ENCODE peak calls at places on chromosome 5, in seven cellular contexts. C is endothelial cell of umbilical vein, U is PC-9, B is fibroblast of lung, T is GM23248, H is GM23338, S is mammary epithelial cell. J is an unnamed sample.

GRCh38 chr5:122493091-122493775 is 181.2 kb downstream of the SNCAIP start:
- DNase-seq in C (no peak), T (no peak), U (no peak), B (peak; percentile 64), S (no peak), H (no peak), J (no peak)

GRCh38 chr5:139147743-139148079 is 50.5 kb downstream of the SIL1 start:
- DNase-seq in T (peak; percentile 77), B (peak; percentile 67), H (no peak), U (peak; percentile 3), S (peak; percentile 52), C (no peak), J (no peak)

GRCh38 chr5:109692011-109692410 is 2.3 kb downstream of the MAN2A1 start:
- DNase-seq in B (peak; percentile 59), U (no peak), S (peak; percentile 24), T (peak; percentile 77), H (no peak), C (peak; percentile 14), J (peak; percentile 4)

GRCh38 chr5:8598356-8598755 is 729.4 kb downstream of the MTRR start:
- DNase-seq in U (no peak), C (no peak), H (no peak), B (no peak), S (no peak), T (no peak), J (no peak)

GRCh38 chr5:53069626-53070025 is 39.9 kb downstream of the MOCS2 start:
- DNase-seq in H (no peak), C (peak; percentile 94), S (peak; percentile 39), B (peak; percentile 94), U (no peak), T (peak; percentile 99), J (no peak)

GRCh38 chr5:114390431-114390830 is 28.6 kb downstream of the KCNN2 start:
- DNase-seq in U (no peak), H (no peak), C (no peak), S (no peak), T (no peak), B (no peak), J (no peak)

GRCh38 chr5:15092801-15093200 is 221.2 kb upstream of the ANKH start:
- DNase-seq in C (no peak), T (no peak), B (no peak), U (no peak), S (no peak), H (no peak), J (no peak)

GRCh38 chr5:84113246-84114118 is 271.2 kb downstream of the EDIL3 start:
- DNase-seq in B (peak; percentile 75), S (no peak), U (peak; percentile 17), H (peak; percentile 61), T (peak; percentile 7), C (no peak), J (peak; percentile 72)

GRCh38 chr5:6279607-6280006 is 98.7 kb downstream of the MED10 start:
- DNase-seq in U (no peak), H (no peak), C (no peak), S (no peak), T (no peak), B (no peak), J (no peak)

GRCh38 chr5:1386274-1386717 is 41.4 kb upstream of the CLPTM1L start:
- DNase-seq in U (peak; percentile 75), C (peak; percentile 25), S (peak; percentile 15), T (peak; percentile 60), H (peak; percentile 80), B (peak; percentile 21), J (peak; percentile 77)

GRCh38 chr5:138032572-138033274 is at the start of gene FAM13B:
- DNase-seq in T (peak; percentile 84), B (peak; percentile 56), H (peak; percentile 76), S (peak; percentile 77), C (peak; percentile 80), U (peak; percentile 83), J (peak; percentile 94)
- H4K20me1 ChIP-seq in T (peaks cover 16% of the 10 kb centered on the region), B (no peaks in the 10 kb centered on the region), H (peaks cover 41% of the 10 kb centered on the region), S (no peaks in the 10 kb centered on the region), C (peaks cover 3% of the 10 kb centered on the region), U (peaks cover 38% of the 10 kb centered on the region), J (peaks cover 48% of the 10 kb centered on the region)

GRCh38 chr5:61399679-61400078 is 67.6 kb downstream of the ZSWIM6 start:
- DNase-seq in U (no peak), T (no peak), B (no peak), C (no peak), H (no peak), S (no peak), J (no peak)

GRCh38 chr5:61402970-61403369 is 70.9 kb downstream of the ZSWIM6 start:
- DNase-seq in U (no peak), T (no peak), H (no peak), C (no peak), S (no peak), B (no peak), J (no peak)

GRCh38 chr5:61398440-61398839 is 66.4 kb downstream of the ZSWIM6 start:
- DNase-seq in C (no peak), H (no peak), U (no peak), T (no peak), B (no peak), S (no peak), J (no peak)

GRCh38 chr5:61402244-61402823 is 70.3 kb downstream of the ZSWIM6 start:
- DNase-seq in C (peak; percentile 51), S (no peak), H (no peak), T (no peak), U (no peak), B (no peak), J (no peak)

GRCh38 chr5:61401726-61402125 is 69.7 kb downstream of the ZSWIM6 start:
- DNase-seq in S (peak; percentile 65), B (peak; percentile 89), U (no peak), T (peak; percentile 76), C (peak; percentile 64), H (no peak), J (no peak)
- H4K20me1 ChIP-seq in S (no peaks in the 10 kb centered on the region), B (peaks cover 12% of the 10 kb centered on the region), U (no peaks in the 10 kb centered on the region), T (peaks cover 12% of the 10 kb centered on the region), C (peaks cover 7% of the 10 kb centered on the region), H (no peaks in the 10 kb centered on the region), J (peaks cover 72% of the 10 kb centered on the region)

GRCh38 chr5:134570886-134571285 is 45.4 kb downstream of the JADE2 start:
- DNase-seq in U (no peak), H (no peak), B (no peak), C (no peak), S (no peak), T (no peak), J (no peak)

GRCh38 chr5:134571703-134572405 is 46.4 kb downstream of the JADE2 start:
- DNase-seq in U (no peak), H (no peak), C (no peak), B (no peak), S (no peak), T (no peak), J (no peak)

GRCh38 chr5:134568761-134569725 is 43.6 kb downstream of the JADE2 start:
- DNase-seq in C (peak; percentile 83), H (no peak), U (peak; percentile 85), B (peak; percentile 38), S (no peak), T (peak; percentile 60), J (peak; percentile 47)

GRCh38 chr5:134569758-134570364 is 44.4 kb downstream of the JADE2 start:
- DNase-seq in U (no peak), S (no peak), H (no peak), B (no peak), T (no peak), C (no peak), J (no peak)

GRCh38 chr5:134570365-134570758 is 44.9 kb downstream of the JADE2 start:
- DNase-seq in H (no peak), B (no peak), T (no peak), C (no peak), U (no peak), S (no peak), J (no peak)
- H4K20me1 ChIP-seq in H (peaks cover 4% of the 10 kb centered on the region), B (no peaks in the 10 kb centered on the region), T (no peaks in the 10 kb centered on the region), C (no peaks in the 10 kb centered on the region), U (peaks cover 20% of the 10 kb centered on the region), S (no peaks in the 10 kb centered on the region), J (no peaks in the 10 kb centered on the region)

GRCh38 chr5:172282277-172283019 is 1.1 kb downstream of the UBTD2 start:
- DNase-seq in C (peak; percentile 34), B (peak; percentile 64), H (no peak), T (peak; percentile 67), S (peak; percentile 66), U (no peak), J (no peak)
- H4K20me1 ChIP-seq in C (peaks cover 6% of the 10 kb centered on the region), B (no peaks in the 10 kb centered on the region), H (peaks cover 46% of the 10 kb centered on the region), T (no peaks in the 10 kb centered on the region), S (no peaks in the 10 kb centered on the region), U (no peaks in the 10 kb centered on the region), J (peaks cover 56% of the 10 kb centered on the region)

DNA sequence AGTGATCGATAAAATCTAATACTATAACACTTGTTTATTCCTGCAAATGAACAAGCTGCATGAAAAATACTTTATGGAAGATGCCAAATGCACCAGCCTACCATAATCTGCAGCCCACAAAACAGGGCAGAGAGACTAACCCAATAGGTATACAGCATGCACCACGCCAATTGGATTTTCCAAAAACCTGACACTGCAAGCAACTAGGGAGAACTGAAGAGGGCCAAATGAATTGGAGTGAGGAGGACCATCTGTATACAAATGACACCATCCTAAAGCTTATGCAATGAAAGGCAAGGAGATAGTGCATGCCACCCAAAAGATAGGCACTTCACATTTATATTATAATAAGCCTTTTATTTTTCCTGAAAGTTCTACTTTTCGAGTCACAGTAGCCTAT is 100.4 kb downstream of the SPOCK1 start:
- DNase-seq in C (no peak), U (no peak), B (no peak), S (no peak), H (no peak), T (no peak), J (no peak)
- H4K20me1 ChIP-seq in C (no peaks in the 10 kb centered on the region), U (no peaks in the 10 kb centered on the region), B (no peaks in the 10 kb centered on the region), S (no peaks in the 10 kb centered on the region), H (no peaks in the 10 kb centered on the region), T (peaks cover 14% of the 10 kb centered on the region), J (no peaks in the 10 kb centered on the region)

GRCh38 chr5:135373747-135374515 is 25.1 kb downstream of the MACROH2A1 start:
- DNase-seq in B (no peak), S (no peak), C (no peak), T (peak; percentile 44), H (no peak), U (no peak), J (no peak)
- H4K20me1 ChIP-seq in B (no peaks in the 10 kb centered on the region), S (no peaks in the 10 kb centered on the region), C (peaks cover 3% of the 10 kb centered on the region), T (no peaks in the 10 kb centered on the region), H (peaks cover 11% of the 10 kb centered on the region), U (peaks cover 67% of the 10 kb centered on the region), J (peaks cover 65% of the 10 kb centered on the region)

J was measured in neural progenitor cell.